ENCODE peak calls at places on chromosomes 7 and 10, in nine cellular contexts. F is stomach, B is ovary, C is sigmoid colon, U is upper lobe of left lung, G is H1, S is SK-N-SH, A is suprapubic skin, M is A549. Z is an unnamed sample.

GRCh38 chr10:4639960-4640359 is 186.0 kb upstream of the AKR1E2 start:
- DNase-seq in F (no peak), B (peak; percentile 20), C (no peak), U (no peak), G (no peak), S (no peak), A (no peak), M (no peak), Z (peak; percentile 54)

GRCh38 chr10:74206727-74207126 is 55.7 kb downstream of the ADK start:
- DNase-seq in F (peak; percentile 78), B (no peak), C (no peak), U (no peak), G (no peak), S (no peak), A (peak; percentile 63), M (no peak), Z (no peak)

GRCh38 chr10:102735065-102735562 is 8.6 kb upstream of the WBP1L start:
- DNase-seq in F (no peak), B (no peak), C (peak; percentile 76), U (no peak), G (no peak), S (no peak), A (no peak), M (peak; percentile 42), Z (peak; percentile 70)

GRCh38 chr10:124152781-124153600 is 59.6 kb upstream of the CHST15 start:
- DNase-seq in F (peak; percentile 58), B (peak; percentile 36), C (peak; percentile 75), U (peak; percentile 84), G (no peak), S (peak; percentile 50), A (peak; percentile 57), M (peak; percentile 89), Z (peak; percentile 35)

GRCh38 chr10:4470231-4470840 is 355.7 kb upstream of the AKR1E2 start:
- DNase-seq in F (no peak), B (no peak), C (no peak), U (no peak), G (no peak), S (no peak), A (no peak), M (peak; percentile 16), Z (no peak)

GRCh38 chr10:46042527-46042926 is 3.5 kb downstream of the MSMB start:
- DNase-seq in F (no peak), B (no peak), C (no peak), U (no peak), G (no peak), S (no peak), A (no peak), M (no peak), Z (no peak)

GRCh38 chr7:155391414-155391813 is 66.5 kb upstream of the EN2 start:
- DNase-seq in F (no peak), B (no peak), C (no peak), U (no peak), G (no peak), S (no peak), A (no peak), M (no peak), Z (no peak)

GRCh38 chr10:102675887-102676616 is 31.8 kb downstream of the TRIM8 start:
- DNase-seq in F (no peak), B (no peak), C (peak; percentile 70), U (no peak), G (no peak), S (no peak), A (peak; percentile 10), M (no peak), Z (no peak)

GRCh38 chr10:44966129-44966815 is 6.7 kb downstream of the RASSF4 start:
- DNase-seq in F (no peak), B (no peak), C (no peak), U (no peak), G (peak; percentile 11), S (no peak), A (no peak), M (no peak), Z (no peak)

GRCh38 chr7:15995027-15995426 is 308.5 kb upstream of the MEOX2 start:
- DNase-seq in F (no peak), B (no peak), C (no peak), U (no peak), G (no peak), S (no peak), A (no peak), M (no peak), Z (no peak)

GRCh38 chr10:78310481-78311080 is 276.9 kb downstream of the RPS24 start:
- DNase-seq in F (no peak), B (no peak), C (no peak), U (no peak), G (peak; percentile 29), S (no peak), A (no peak), M (no peak), Z (no peak)
- TF ChIP-seq EP300 in F (no peak), B (no peak), C (no peak), U (no peak), G (no peak), S (no peak), A (no peak), M (no peak), Z (no peak)

DNA sequence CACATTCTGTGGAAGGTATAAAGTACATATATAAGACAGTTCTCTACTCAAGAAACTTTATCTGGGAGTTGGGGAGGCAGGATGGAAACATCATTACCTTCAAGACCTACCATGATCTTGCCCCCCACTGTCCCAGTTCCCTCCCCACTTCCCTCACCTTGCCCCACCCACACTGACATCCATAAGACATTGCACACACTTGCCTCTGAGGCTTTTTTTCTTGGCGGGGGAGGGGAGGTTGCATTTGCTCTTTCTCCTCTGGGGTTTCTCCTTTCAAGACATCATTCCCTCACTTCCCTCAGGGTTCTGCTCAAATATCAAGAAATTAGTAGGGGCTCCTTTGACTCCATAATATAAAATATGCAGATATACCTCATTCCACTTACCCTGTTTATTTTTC is 276.0 kb downstream of the ARL4A start:
- DNase-seq in F (no peak), B (no peak), C (no peak), U (no peak), G (no peak), S (no peak), A (no peak), M (no peak), Z (no peak)
- TF ChIP-seq EP300 in F (no peak), B (no peak), C (no peak), U (no peak), G (no peak), S (no peak), A (no peak), M (no peak), Z (no peak)

GRCh38 chr10:63555330-63555729 is 34.1 kb downstream of the REEP3 start:
- DNase-seq in F (no peak), B (no peak), C (no peak), U (no peak), G (no peak), S (no peak), A (no peak), M (no peak), Z (no peak)

GRCh38 chr10:63558132-63558784 is 37.1 kb downstream of the REEP3 start:
- DNase-seq in F (no peak), B (no peak), C (no peak), U (no peak), G (no peak), S (no peak), A (no peak), M (no peak), Z (no peak)

GRCh38 chr10:63553473-63553872 is 32.3 kb downstream of the REEP3 start:
- DNase-seq in F (no peak), B (no peak), C (no peak), U (no peak), G (no peak), S (no peak), A (no peak), M (no peak), Z (no peak)

GRCh38 chr10:63553031-63553430 is 31.8 kb downstream of the REEP3 start:
- DNase-seq in F (no peak), B (no peak), C (no peak), U (no peak), G (no peak), S (no peak), A (no peak), M (peak; percentile 40), Z (no peak)

DNA sequence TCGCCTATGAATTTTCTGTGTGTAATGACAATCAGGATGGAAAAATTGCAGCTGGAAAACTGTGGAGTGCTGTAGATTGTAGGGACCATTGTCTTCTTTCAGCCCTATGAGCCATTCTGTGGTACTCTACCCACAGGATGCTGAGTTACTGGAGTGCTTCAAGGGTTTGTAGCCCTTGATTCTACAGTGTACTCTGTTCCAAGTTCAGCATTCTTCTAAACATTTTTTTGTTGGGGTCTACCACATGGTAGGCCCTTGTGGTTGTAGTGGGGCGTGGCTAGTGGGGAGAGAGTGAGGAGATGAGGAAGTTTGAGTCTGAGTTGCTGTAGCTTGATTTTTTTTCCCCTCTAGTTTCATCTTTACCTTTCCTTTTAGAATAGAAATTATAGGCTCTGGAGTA is 33.5 kb downstream of the REEP3 start:
- DNase-seq in F (no peak), B (no peak), C (no peak), U (no peak), G (no peak), S (no peak), A (no peak), M (no peak), Z (no peak)
- TF ChIP-seq EP300 in F (no peak), B (no peak), C (no peak), U (no peak), G (no peak), S (no peak), A (no peak), M (no peak), Z (no peak)

GRCh38 chr7:1819258-1819841 is 149.3 kb downstream of the ELFN1 start:
- DNase-seq in F (peak; percentile 22), B (no peak), C (peak; percentile 54), U (no peak), G (peak; percentile 39), S (no peak), A (peak; percentile 48), M (no peak), Z (no peak)

GRCh38 chr7:1815051-1815481 is 145.0 kb downstream of the ELFN1 start:
- DNase-seq in F (no peak), B (no peak), C (peak; percentile 60), U (peak; percentile 78), G (no peak), S (no peak), A (peak; percentile 51), M (no peak), Z (no peak)

GRCh38 chr7:1814089-1814811 is 144.2 kb downstream of the ELFN1 start:
- DNase-seq in F (peak; percentile 23), B (no peak), C (no peak), U (no peak), G (no peak), S (no peak), A (peak; percentile 52), M (no peak), Z (no peak)

GRCh38 chr7:1817061-1817712 is 147.1 kb downstream of the ELFN1 start:
- DNase-seq in F (no peak), B (no peak), C (peak; percentile 53), U (peak; percentile 83), G (no peak), S (no peak), A (peak; percentile 55), M (no peak), Z (no peak)

DNA sequence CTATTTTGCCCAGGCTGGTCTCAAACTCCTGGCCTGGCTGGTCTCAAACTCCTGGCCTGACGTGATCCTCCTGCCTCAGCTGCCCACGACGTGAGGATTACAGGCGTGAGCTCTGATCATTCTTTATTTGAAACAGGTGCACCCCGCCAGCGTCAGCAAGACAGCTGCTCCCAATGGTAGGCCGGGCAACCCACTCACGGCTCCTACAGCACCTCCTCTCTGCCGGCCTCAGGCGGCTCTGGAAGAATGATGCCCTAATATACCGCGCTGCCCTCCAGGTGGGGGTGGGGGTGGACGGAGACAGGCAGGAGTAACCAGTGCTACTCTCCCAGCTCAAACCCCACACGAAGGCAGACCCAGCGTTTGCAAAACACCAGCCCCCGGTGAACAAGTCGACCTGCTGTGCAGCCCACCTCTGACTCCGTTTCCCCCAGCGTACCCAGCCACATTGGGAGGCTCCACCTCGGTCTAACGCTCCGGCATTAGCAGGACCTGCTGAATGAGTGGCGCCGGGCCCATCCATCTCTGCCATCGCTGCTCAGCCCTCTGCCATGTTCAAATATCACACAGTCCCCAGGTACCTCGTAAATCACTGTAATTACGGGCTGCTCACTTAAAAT is 148.6 kb downstream of the ELFN1 start:
- DNase-seq in F (peak; percentile 20), B (no peak), C (peak; percentile 40), U (no peak), G (no peak), S (peak; percentile 68), A (peak; percentile 44), M (no peak), Z (no peak)
- TF ChIP-seq EP300 in F (no peak), B (no peak), C (no peak), U (no peak), G (no peak), S (no peak), A (no peak), M (no peak), Z (no peak)

Z was measured in tibial nerve.